ENCODE peak calls at places on chromosomes 4 and X, in five cellular contexts. D is ovary, Y is AG09309, X is posterior vena cava, S is EL. R is an unnamed sample.

GRCh38 chrX:68498044-68498507 is 775 bp upstream of the YIPF6 start:
- DNase-seq in D (no peak), Y (no peak), S (no peak), X (no peak), R (no peak)

GRCh38 chr4:171534391-171534790 is 278.8 kb upstream of the GALNTL6 start:
- DNase-seq in X (no peak), D (no peak), S (no peak), Y (no peak), R (no peak)

GRCh38 chrX:48934581-48935331 is 15.9 kb upstream of the PIM2 start:
- DNase-seq in S (no peak), Y (no peak), D (no peak), X (no peak), R (no peak)

GRCh38 chrX:140360284-140360683 is 144.6 kb downstream of the SOX3 start:
- DNase-seq in Y (no peak), S (no peak), X (no peak), D (no peak), R (no peak)

GRCh38 chr4:44538534-44538933 is 89.9 kb upstream of the KCTD8 start:
- DNase-seq in Y (no peak), S (no peak), D (no peak), X (no peak), R (no peak)

GRCh38 chr4:173237152-173237551 is 68.5 kb downstream of the GALNT7 start:
- DNase-seq in S (peak), D (no peak), Y (no peak), X (no peak), R (no peak)

GRCh38 chrX:107710617-107711391 is 64.8 kb downstream of the TSC22D3 start:
- DNase-seq in Y (peak), X (no peak), S (peak), D (peak), R (peak)

GRCh38 chr4:153464068-153464467 is 2.1 kb upstream of the TMEM131L start:
- DNase-seq in S (no peak), Y (no peak), X (no peak), D (no peak), R (peak)

GRCh38 chrX:126065901-126066660 is 100.0 kb downstream of the DCAF12L2 start:
- DNase-seq in S (no peak), D (no peak), X (peak), Y (no peak), R (no peak)

GRCh38 chrX:38943120-38943519 is 141.9 kb downstream of the MID1IP1 start:
- DNase-seq in S (no peak), X (no peak), Y (no peak), D (no peak), R (no peak)

GRCh38 chrX:69257504-69258127 is 92.4 kb upstream of the PJA1 start:
- DNase-seq in S (no peak), Y (no peak), X (no peak), D (no peak), R (no peak)

GRCh38 chr4:1360423-1361283 is 13.6 kb downstream of the UVSSA start:
- DNase-seq in S (peak), X (no peak), Y (no peak), D (peak), R (no peak)

GRCh38 chr4:14816592-14817273 is 185.5 kb upstream of the CPEB2 start:
- DNase-seq in X (no peak), D (no peak), Y (no peak), S (no peak), R (no peak)

GRCh38 chr4:10403633-10404445 is 53.4 kb downstream of the ZNF518B start:
- DNase-seq in X (no peak), Y (no peak), S (peak), D (no peak), R (peak)

GRCh38 chrX:139106111-139106510 is 394.6 kb upstream of the FGF13 start:
- DNase-seq in Y (no peak), S (no peak), D (no peak), X (no peak), R (no peak)

GRCh38 chrX:151393514-151393913 is 3.5 kb upstream of the VMA21 start:
- DNase-seq in S (no peak), X (no peak), Y (no peak), D (no peak), R (peak)

GRCh38 chr4:152235718-152236117 is 300.2 kb downstream of the FBXW7 start:
- DNase-seq in X (no peak), Y (no peak), D (no peak), S (no peak), R (no peak)

GRCh38 chr4:153222790-153223417 is 18.7 kb downstream of the TRIM2 start:
- DNase-seq in Y (no peak), S (peak), D (peak), X (peak), R (peak)

GRCh38 chr4:25792200-25792791 is 70.5 kb downstream of the SEL1L3 start:
- DNase-seq in Y (no peak), S (no peak), X (no peak), D (no peak), R (peak)

GRCh38 chr4:94342713-94343112 is at the start of gene HPGDS:
- DNase-seq in S (no peak), D (no peak), Y (no peak), X (no peak), R (no peak)

GRCh38 chr4:124934921-124935320 is 222.4 kb upstream of the ANKRD50 start:
- DNase-seq in D (no peak), S (no peak), X (no peak), Y (no peak), R (no peak)

GRCh38 chr4:184265566-184266351 is 48.1 kb upstream of the ENPP6 start:
- DNase-seq in X (no peak), Y (no peak), D (no peak), S (peak), R (peak)

GRCh38 chr4:10033191-10033881 is 12.0 kb upstream of the SLC2A9 start:
- DNase-seq in Y (no peak), X (peak), S (peak), D (peak), R (no peak)

GRCh38 chr4:21768349-21769310 is 179.9 kb downstream of the KCNIP4 start:
- DNase-seq in X (no peak), Y (no peak), D (no peak), S (peak), R (peak)

GRCh38 chr4:71974681-71975080 is 57.1 kb upstream of the NPFFR2 start:
- DNase-seq in Y (peak), X (no peak), S (peak), D (no peak), R (no peak)

R was measured in lung microvascular endothelial cell.